ENCODE peak calls at places on chromosomes 13 and 19, in seven cellular contexts. One of them, this sample, is unnamed.

GRCh38 chr13:94968757-94969086 is 256.4 kb upstream of the SOX21 start:
- ATAC-seq in Panc1: peak
- ATAC-seq in HCT116: no peak
- ATAC-seq in K562: no peak
- ATAC-seq in GM12878: no peak
- ATAC-seq in upper lobe of left lung: peak
- ATAC-seq in GM23338: peak
- ATAC-seq in this sample: no peak

GRCh38 chr13:45695198-45695730 is 6.9 kb upstream of the CBY2 start:
- ATAC-seq in GM23338: no peak
- ATAC-seq in GM12878: peak
- ATAC-seq in upper lobe of left lung: peak
- ATAC-seq in K562: no peak
- ATAC-seq in Panc1: no peak
- ATAC-seq in HCT116: no peak
- ATAC-seq in this sample: no peak

GRCh38 chr19:6740589-6741348 is 1.3 kb downstream of the TRIP10 start:
- ATAC-seq in K562: no peak
- ATAC-seq in upper lobe of left lung: peak
- ATAC-seq in GM23338: peak
- ATAC-seq in HCT116: no peak
- ATAC-seq in Panc1: no peak
- ATAC-seq in GM12878: peak
- ATAC-seq in this sample: no peak

GRCh38 chr13:28885191-28885590 is 65.1 kb downstream of the MTUS2 start:
- ATAC-seq in Panc1: no peak
- ATAC-seq in GM23338: no peak
- ATAC-seq in K562: no peak
- ATAC-seq in GM12878: no peak
- ATAC-seq in upper lobe of left lung: no peak
- ATAC-seq in HCT116: no peak
- ATAC-seq in this sample: no peak

GRCh38 chr13:44280461-44280860 is 93.2 kb upstream of the SERP2 start:
- ATAC-seq in upper lobe of left lung: no peak
- ATAC-seq in K562: no peak
- ATAC-seq in HCT116: peak
- ATAC-seq in GM23338: no peak
- ATAC-seq in GM12878: no peak
- ATAC-seq in Panc1: no peak
- ATAC-seq in this sample: no peak

GRCh38 chr19:46451352-46451751 is 20.0 kb downstream of the PNMA8A start:
- ATAC-seq in K562: no peak
- ATAC-seq in Panc1: no peak
- ATAC-seq in upper lobe of left lung: no peak
- ATAC-seq in GM12878: no peak
- ATAC-seq in GM23338: no peak
- ATAC-seq in HCT116: no peak
- ATAC-seq in this sample: no peak

GRCh38 chr19:6632002-6632621 is 37.8 kb downstream of the TNFSF14 start:
- ATAC-seq in GM12878: peak
- ATAC-seq in HCT116: peak
- ATAC-seq in Panc1: peak
- ATAC-seq in GM23338: peak
- ATAC-seq in upper lobe of left lung: peak
- ATAC-seq in K562: peak
- ATAC-seq in this sample: no peak

GRCh38 chr19:29702958-29703320 is 12.1 kb downstream of the C19orf12 start:
- ATAC-seq in GM23338: no peak
- ATAC-seq in K562: no peak
- ATAC-seq in GM12878: no peak
- ATAC-seq in Panc1: no peak
- ATAC-seq in HCT116: no peak
- ATAC-seq in upper lobe of left lung: no peak
- ATAC-seq in this sample: no peak

GRCh38 chr19:19366691-19367396 is 38.6 kb upstream of the GATAD2A start:
- ATAC-seq in GM23338: peak
- ATAC-seq in K562: peak
- ATAC-seq in GM12878: peak
- ATAC-seq in Panc1: peak
- ATAC-seq in HCT116: peak
- ATAC-seq in upper lobe of left lung: peak
- ATAC-seq in this sample: peak

GRCh38 chr13:95002126-95002525 is 289.8 kb upstream of the SOX21 start:
- ATAC-seq in upper lobe of left lung: no peak
- ATAC-seq in Panc1: peak
- ATAC-seq in K562: peak
- ATAC-seq in HCT116: peak
- ATAC-seq in GM12878: no peak
- ATAC-seq in GM23338: peak
- ATAC-seq in this sample: no peak

GRCh38 chr13:73835138-73835721 is 299.0 kb downstream of the KLF12 start:
- ATAC-seq in Panc1: no peak
- ATAC-seq in HCT116: peak
- ATAC-seq in GM12878: peak
- ATAC-seq in K562: no peak
- ATAC-seq in GM23338: peak
- ATAC-seq in upper lobe of left lung: peak
- ATAC-seq in this sample: no peak

GRCh38 chr19:56092685-56093631 is 28.1 kb downstream of the ZNF787 start:
- ATAC-seq in K562: no peak
- ATAC-seq in Panc1: no peak
- ATAC-seq in upper lobe of left lung: no peak
- ATAC-seq in GM23338: no peak
- ATAC-seq in GM12878: no peak
- ATAC-seq in HCT116: peak
- ATAC-seq in this sample: no peak

GRCh38 chr13:44726214-44726613 is 150.1 kb upstream of the TSC22D1 start:
- ATAC-seq in GM12878: no peak
- ATAC-seq in K562: no peak
- ATAC-seq in upper lobe of left lung: peak
- ATAC-seq in HCT116: no peak
- ATAC-seq in Panc1: no peak
- ATAC-seq in GM23338: no peak
- ATAC-seq in this sample: no peak

GRCh38 chr19:1000095-1000494 is at the start of gene GRIN3B:
- ATAC-seq in GM23338: peak
- ATAC-seq in K562: peak
- ATAC-seq in HCT116: peak
- ATAC-seq in upper lobe of left lung: peak
- ATAC-seq in Panc1: peak
- ATAC-seq in GM12878: peak
- ATAC-seq in this sample: peak
- H3K4me3 ChIP-seq in GM23338: peak
- H3K4me3 ChIP-seq in K562: peak
- H3K4me3 ChIP-seq in HCT116: no peak
- H3K4me3 ChIP-seq in upper lobe of left lung: peak
- H3K4me3 ChIP-seq in Panc1: peak
- H3K4me3 ChIP-seq in GM12878: no peak
- H3K4me3 ChIP-seq in this sample: no peak

GRCh38 chr19:45097776-45098520 is 5.0 kb downstream of the PPP1R37 start:
- ATAC-seq in HCT116: peak
- ATAC-seq in Panc1: peak
- ATAC-seq in K562: peak
- ATAC-seq in upper lobe of left lung: peak
- ATAC-seq in GM23338: peak
- ATAC-seq in GM12878: no peak
- ATAC-seq in this sample: peak

GRCh38 chr19:45099465-45100201 is 6.7 kb downstream of the PPP1R37 start:
- ATAC-seq in HCT116: no peak
- ATAC-seq in K562: no peak
- ATAC-seq in upper lobe of left lung: no peak
- ATAC-seq in Panc1: peak
- ATAC-seq in GM23338: no peak
- ATAC-seq in GM12878: no peak
- ATAC-seq in this sample: no peak

GRCh38 chr19:45097450-45097775 is 4.4 kb downstream of the PPP1R37 start:
- ATAC-seq in Panc1: no peak
- ATAC-seq in GM23338: no peak
- ATAC-seq in K562: no peak
- ATAC-seq in upper lobe of left lung: no peak
- ATAC-seq in HCT116: no peak
- ATAC-seq in GM12878: no peak
- ATAC-seq in this sample: no peak

GRCh38 chr19:45100202-45100600 is 7.2 kb downstream of the PPP1R37 start:
- ATAC-seq in GM23338: no peak
- ATAC-seq in K562: no peak
- ATAC-seq in upper lobe of left lung: no peak
- ATAC-seq in GM12878: no peak
- ATAC-seq in Panc1: no peak
- ATAC-seq in HCT116: no peak
- ATAC-seq in this sample: no peak

DNA sequence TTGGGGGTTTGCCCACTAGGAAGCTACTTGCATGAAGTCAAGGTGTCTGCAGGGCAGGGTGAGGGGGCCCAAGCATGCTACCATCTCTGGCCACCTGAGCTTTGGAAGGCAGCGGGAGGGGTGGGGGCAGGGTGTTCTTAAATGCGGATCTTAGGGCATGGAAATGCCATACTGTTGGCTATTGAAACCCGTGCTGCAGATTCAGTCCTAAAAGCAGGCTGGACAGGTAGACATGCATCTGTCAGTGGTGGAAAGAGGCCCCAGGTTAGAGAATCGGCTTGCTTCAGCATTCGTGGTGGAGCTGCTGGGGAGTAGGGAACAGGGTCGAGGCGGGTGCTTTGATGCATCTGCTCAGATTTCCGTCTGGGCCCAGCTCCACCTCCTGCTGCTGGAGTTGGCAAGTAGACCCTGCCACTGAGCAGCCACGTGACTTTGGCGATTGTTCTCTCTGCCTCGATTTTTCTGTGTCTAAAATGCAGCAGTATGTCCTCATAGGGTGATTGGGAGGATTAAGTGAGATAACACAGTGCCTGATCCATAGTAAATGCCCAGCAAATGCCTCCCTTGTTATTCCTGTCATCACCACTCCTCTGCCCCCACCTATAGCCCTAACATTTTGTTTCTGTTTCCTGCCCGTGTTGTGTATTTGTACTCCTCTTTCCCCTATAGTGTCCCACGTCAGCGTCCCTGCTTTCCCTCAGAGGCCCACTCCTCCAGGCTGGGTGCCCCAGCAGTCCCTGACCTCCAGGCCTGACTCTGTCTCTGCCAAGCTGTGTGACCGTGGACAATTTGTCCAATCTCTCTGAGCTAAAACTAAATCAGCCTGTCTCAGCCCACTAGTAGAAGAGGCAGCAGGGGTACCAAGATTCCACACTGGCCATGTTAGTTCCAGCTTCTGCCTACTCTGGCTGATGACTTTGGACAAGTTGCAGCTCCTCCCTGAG is 5.8 kb downstream of the PPP1R37 start:
- ATAC-seq in GM12878: no peak
- ATAC-seq in GM23338: no peak
- ATAC-seq in HCT116: no peak
- ATAC-seq in Panc1: no peak
- ATAC-seq in upper lobe of left lung: peak
- ATAC-seq in K562: no peak
- ATAC-seq in this sample: peak
- TF ChIP-seq POLR2AphosphoS5 in GM12878: no peak
- TF ChIP-seq POLR2AphosphoS5 in GM23338: no peak
- TF ChIP-seq POLR2AphosphoS5 in HCT116: no peak
- TF ChIP-seq POLR2AphosphoS5 in Panc1: no peak
- TF ChIP-seq POLR2AphosphoS5 in upper lobe of left lung: no peak
- TF ChIP-seq POLR2AphosphoS5 in K562: no peak
- TF ChIP-seq POLR2AphosphoS5 in this sample: no peak

GRCh38 chr19:13978721-13979191 is 26.4 kb downstream of the DCAF15 start:
- ATAC-seq in HCT116: no peak
- ATAC-seq in GM12878: no peak
- ATAC-seq in Panc1: no peak
- ATAC-seq in upper lobe of left lung: peak
- ATAC-seq in GM23338: peak
- ATAC-seq in K562: no peak
- ATAC-seq in this sample: peak
- H3K4me3 ChIP-seq in HCT116: no peak
- H3K4me3 ChIP-seq in GM12878: no peak
- H3K4me3 ChIP-seq in Panc1: no peak
- H3K4me3 ChIP-seq in upper lobe of left lung: peak
- H3K4me3 ChIP-seq in GM23338: peak
- H3K4me3 ChIP-seq in K562: no peak
- H3K4me3 ChIP-seq in this sample: peak

GRCh38 chr19:14070268-14071050 is 2.1 kb upstream of the MISP3 start:
- ATAC-seq in K562: no peak
- ATAC-seq in upper lobe of left lung: no peak
- ATAC-seq in HCT116: no peak
- ATAC-seq in Panc1: no peak
- ATAC-seq in GM23338: no peak
- ATAC-seq in GM12878: no peak
- ATAC-seq in this sample: no peak

GRCh38 chr19:14073925-14074838 is 1.6 kb downstream of the MISP3 start:
- ATAC-seq in GM23338: no peak
- ATAC-seq in GM12878: peak
- ATAC-seq in K562: peak
- ATAC-seq in HCT116: peak
- ATAC-seq in Panc1: peak
- ATAC-seq in upper lobe of left lung: peak
- ATAC-seq in this sample: peak

GRCh38 chr19:14073232-14073924 is 792 bp downstream of the MISP3 start:
- ATAC-seq in Panc1: peak
- ATAC-seq in GM12878: peak
- ATAC-seq in GM23338: peak
- ATAC-seq in K562: peak
- ATAC-seq in HCT116: peak
- ATAC-seq in upper lobe of left lung: peak
- ATAC-seq in this sample: peak

GRCh38 chr19:14078406-14078805 is 5.8 kb downstream of the MISP3 start:
- ATAC-seq in Panc1: no peak
- ATAC-seq in upper lobe of left lung: no peak
- ATAC-seq in GM12878: no peak
- ATAC-seq in K562: no peak
- ATAC-seq in HCT116: no peak
- ATAC-seq in GM23338: no peak
- ATAC-seq in this sample: no peak

GRCh38 chr19:14072535-14073231 is at the start of gene MISP3:
- ATAC-seq in Panc1: peak
- ATAC-seq in GM23338: peak
- ATAC-seq in HCT116: peak
- ATAC-seq in GM12878: peak
- ATAC-seq in upper lobe of left lung: peak
- ATAC-seq in K562: peak
- ATAC-seq in this sample: peak
- TF ChIP-seq POLR2AphosphoS5 in Panc1: no peak
- TF ChIP-seq POLR2AphosphoS5 in GM23338: no peak
- TF ChIP-seq POLR2AphosphoS5 in HCT116: peak
- TF ChIP-seq POLR2AphosphoS5 in GM12878: no peak
- TF ChIP-seq POLR2AphosphoS5 in upper lobe of left lung: no peak
- TF ChIP-seq POLR2AphosphoS5 in K562: no peak
- TF ChIP-seq POLR2AphosphoS5 in this sample: no peak

DNA sequence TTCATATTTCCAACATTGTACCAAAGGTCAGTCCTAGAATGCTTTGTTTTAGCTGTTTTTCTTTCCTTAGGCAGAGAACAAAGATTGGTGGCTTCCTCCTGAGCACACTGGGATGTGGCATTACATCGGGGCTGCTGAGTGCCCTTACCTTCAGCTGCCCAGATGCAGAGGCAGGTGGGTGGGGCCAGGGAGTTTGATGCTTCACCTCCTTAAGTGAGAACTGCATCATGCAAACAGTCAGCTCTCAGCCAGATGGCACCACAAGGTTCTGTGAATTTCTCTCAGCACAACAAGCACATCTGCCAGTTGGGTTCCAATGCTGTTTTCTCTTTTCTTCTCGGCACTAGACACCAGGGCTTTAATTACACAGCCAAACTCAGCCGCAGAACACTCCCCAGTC is 87.4 kb upstream of the UBL3 start:
- ATAC-seq in Panc1: no peak
- ATAC-seq in K562: no peak
- ATAC-seq in GM23338: peak
- ATAC-seq in HCT116: no peak
- ATAC-seq in upper lobe of left lung: no peak
- ATAC-seq in GM12878: no peak
- ATAC-seq in this sample: no peak
- H3K4me3 ChIP-seq in Panc1: no peak
- H3K4me3 ChIP-seq in K562: no peak
- H3K4me3 ChIP-seq in GM23338: no peak
- H3K4me3 ChIP-seq in HCT116: no peak
- H3K4me3 ChIP-seq in upper lobe of left lung: no peak
- H3K4me3 ChIP-seq in GM12878: no peak
- H3K4me3 ChIP-seq in this sample: no peak

This sample was measured in gastroesophageal sphincter.